ENCODE peak calls at places on chromosomes 6 and 20, in seven cellular contexts. N is tibial artery, X is stomach, K is heart left ventricle, C is astrocyte, R is neural crest cell, S is fibroblast of lung. A is an unnamed sample.

GRCh38 chr6:84804720-84805119 is 40.3 kb upstream of the TBX18 start:
- DNase-seq in X (no peak), N (no peak), K (no peak), R (no peak), C (peak; percentile 3), S (peak; percentile 6), A (peak; percentile 27)

GRCh38 chr6:155026366-155027045 is 31.4 kb downstream of the TIAM2 start:
- DNase-seq in R (no peak), C (peak; percentile 77), N (peak; percentile 88), S (peak; percentile 85), X (peak; percentile 42), K (no peak), A (peak; percentile 85)

GRCh38 chr6:15626878-15627683 is 35.7 kb downstream of the DTNBP1 start:
- DNase-seq in X (no peak), N (no peak), S (no peak), R (no peak), C (no peak), K (no peak), A (peak; percentile 32)

GRCh38 chr6:10479939-10480700 is 41.0 kb upstream of the GCNT2 start:
- DNase-seq in N (no peak), C (peak; percentile 40), K (no peak), R (no peak), X (no peak), S (no peak), A (peak; percentile 5)

GRCh38 chr6:41730531-41731436 is 4.6 kb downstream of the TFEB start:
- DNase-seq in C (no peak), R (no peak), X (no peak), K (no peak), S (no peak), N (no peak), A (no peak)

GRCh38 chr20:53202781-53203180 is 230.6 kb downstream of the TSHZ2 start:
- DNase-seq in X (no peak), N (no peak), S (no peak), R (no peak), C (peak; percentile 54), K (no peak), A (no peak)

GRCh38 chr6:109690373-109690739 is 646 bp downstream of the AK9 start:
- DNase-seq in K (peak; percentile 56), C (no peak), N (peak; percentile 74), X (peak; percentile 76), S (no peak), R (peak; percentile 42), A (no peak)

GRCh38 chr6:99743647-99744046 is 137.0 kb downstream of the PRDM13 start:
- DNase-seq in N (no peak), C (no peak), S (no peak), R (no peak), K (no peak), X (no peak), A (no peak)

GRCh38 chr6:150072201-150072600 is 3.3 kb upstream of the ULBP3 start:
- DNase-seq in N (peak; percentile 65), K (peak; percentile 42), S (peak; percentile 10), X (peak; percentile 92), C (peak; percentile 32), R (no peak), A (peak; percentile 26)

GRCh38 chr20:64138276-64138815 is 25.9 kb upstream of the MYT1 start:
- DNase-seq in K (no peak), N (peak; percentile 38), C (no peak), X (no peak), R (no peak), S (no peak), A (peak; percentile 12)

GRCh38 chr20:51227744-51228143 is 204.8 kb upstream of the KCNG1 start:
- DNase-seq in C (no peak), N (no peak), R (no peak), S (no peak), K (no peak), X (no peak), A (no peak)

GRCh38 chr6:166721576-166721975 is 94.5 kb upstream of the RPS6KA2 start:
- DNase-seq in K (no peak), C (no peak), X (no peak), N (no peak), S (no peak), R (no peak), A (no peak)

GRCh38 chr6:166317261-166318212 is 9.3 kb upstream of the PRR18 start:
- DNase-seq in X (no peak), C (no peak), R (no peak), N (no peak), K (no peak), S (no peak), A (no peak)

GRCh38 chr6:25583099-25583498 is 68.9 kb upstream of the SCGN start:
- DNase-seq in S (no peak), X (no peak), N (no peak), R (no peak), C (no peak), K (no peak), A (no peak)

GRCh38 chr6:51513891-51514290 is 573.5 kb downstream of the PKHD1 start:
- DNase-seq in R (no peak), X (no peak), K (no peak), N (no peak), C (no peak), S (no peak), A (no peak)

GRCh38 chr20:57879437-57880115 is 169.8 kb upstream of the PMEPA1 start:
- DNase-seq in K (peak; percentile 62), C (no peak), S (no peak), N (peak; percentile 40), R (no peak), X (no peak), A (no peak)

GRCh38 chr6:100493206-100493888 is 28.6 kb upstream of the SIM1 start:
- DNase-seq in K (no peak), N (no peak), S (no peak), R (no peak), C (no peak), X (no peak), A (no peak)

GRCh38 chr6:109308018-109308492 is 74.2 kb downstream of the CD164 start:
- DNase-seq in S (peak; percentile 70), K (peak; percentile 45), R (no peak), N (peak; percentile 91), C (peak; percentile 44), X (peak; percentile 65), A (peak; percentile 94)

GRCh38 chr6:132072831-132073230 is 121.7 kb upstream of the CCN2 start:
- DNase-seq in C (no peak), K (no peak), N (no peak), X (no peak), S (no peak), R (no peak), A (peak; percentile 70)

GRCh38 chr20:58973866-58974265 is 7.2 kb upstream of the NELFCD start:
- DNase-seq in C (no peak), X (no peak), S (no peak), N (no peak), K (no peak), R (no peak), A (no peak)

GRCh38 chr6:91500689-91501303 is 913.9 kb upstream of the MAP3K7 start:
- DNase-seq in K (no peak), R (no peak), C (no peak), S (no peak), X (no peak), N (no peak), A (no peak)

GRCh38 chr20:52294106-52294628 is 102.6 kb upstream of the ZFP64 start:
- DNase-seq in N (no peak), R (no peak), K (no peak), C (no peak), X (no peak), S (peak; percentile 53), A (no peak)

GRCh38 chr6:87139236-87139635 is 16.1 kb upstream of the ZNF292 start:
- DNase-seq in C (peak; percentile 24), N (no peak), R (no peak), S (peak; percentile 73), K (no peak), X (no peak), A (peak; percentile 77)

DNA sequence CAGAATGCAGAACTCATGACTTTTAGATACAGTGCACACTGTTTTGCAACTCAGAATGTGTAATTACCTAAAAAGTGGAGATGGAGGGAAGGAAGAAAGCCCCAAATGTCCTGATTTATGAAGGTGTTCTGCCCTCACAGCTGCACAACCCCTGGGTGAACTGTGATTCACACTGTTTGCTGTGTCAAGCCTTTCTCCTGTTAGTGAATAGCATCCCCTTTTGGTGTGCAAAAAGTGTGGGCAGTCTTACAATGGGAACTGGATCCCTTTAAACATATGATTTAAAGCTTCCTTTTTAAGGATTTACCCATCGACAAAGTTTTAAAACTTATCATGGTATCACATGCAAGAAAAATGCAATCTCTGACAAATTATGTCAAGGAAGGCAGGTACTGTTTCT is 633.4 kb upstream of the EPHA7 start:
- DNase-seq in S (peak; percentile 52), K (no peak), X (no peak), N (no peak), C (no peak), R (no peak), A (peak; percentile 5)
- TF ChIP-seq CTCF in S (no peak), K (no peak), X (no peak), N (no peak), C (peak; percentile 5), R (no peak), A (peak; percentile 4)

GRCh38 chr6:128516514-128516898 is 3.9 kb downstream of the PTPRK start:
- DNase-seq in N (no peak), R (no peak), K (no peak), C (no peak), X (no peak), S (peak; percentile 44), A (no peak)
- TF ChIP-seq CTCF in N (peak; percentile 15), R (peak; percentile 54), K (peak; percentile 26), C (peak; percentile 35), X (no peak), S (peak; percentile 25), A (peak; percentile 12)

GRCh38 chr20:62887147-62887859 is 25.7 kb upstream of the TCFL5 start:
- DNase-seq in K (peak; percentile 73), C (peak; percentile 92), X (peak; percentile 67), S (peak; percentile 94), N (no peak), R (no peak), A (peak; percentile 66)
- TF ChIP-seq CTCF in K (no peak), C (peak; percentile 10), X (no peak), S (no peak), N (no peak), R (no peak), A (no peak)

DNA sequence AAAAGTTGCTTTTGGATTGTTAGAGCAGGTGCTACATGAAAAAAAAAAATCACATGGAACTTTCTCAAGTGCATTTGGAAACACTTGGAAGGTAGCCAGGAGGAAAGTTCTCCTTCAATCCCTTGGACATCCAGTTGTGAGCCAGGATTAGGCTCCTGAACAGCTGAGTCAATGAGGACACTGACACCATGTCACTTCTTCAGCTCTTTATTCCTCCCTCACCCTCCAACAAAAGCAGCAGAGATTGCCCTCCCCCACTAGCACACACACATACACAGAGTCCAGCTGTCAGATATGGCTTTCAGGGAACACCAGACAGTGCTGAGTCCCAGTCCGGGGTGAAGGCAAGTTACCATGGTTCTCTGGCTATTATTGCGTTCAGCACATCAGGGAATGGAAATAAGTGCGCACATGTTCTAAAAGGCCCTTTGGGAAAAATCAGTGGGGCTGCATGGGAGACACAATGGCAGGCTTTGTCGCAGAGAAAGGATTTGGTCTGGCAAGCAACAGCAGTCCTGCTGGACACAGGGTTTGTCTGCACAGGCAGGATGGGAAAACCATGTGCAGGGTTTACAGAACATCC is 124.7 kb upstream of the MARCKS start:
- DNase-seq in C (peak; percentile 19), X (no peak), R (peak; percentile 53), N (no peak), K (peak; percentile 68), S (peak; percentile 59), A (peak; percentile 61)
- TF ChIP-seq CTCF in C (no peak), X (no peak), R (no peak), N (no peak), K (no peak), S (no peak), A (peak; percentile 19)